ENCODE peak calls at places on chromosomes 12 and 14, in five cellular contexts. One of them, this sample, is unnamed.

GRCh38 chr12:848519-849191 is 96.3 kb downstream of the WNK1 start:
- DNase-seq in cardiac fibroblast: peak; percentile 72
- DNase-seq in fibroblast of mammary gland: peak; percentile 41
- DNase-seq in hippocampal formation: no peak
- DNase-seq in M059J: peak; percentile 5
- DNase-seq in this sample: no peak

GRCh38 chr12:101939856-101940265 is 62.5 kb downstream of the DRAM1 start:
- DNase-seq in cardiac fibroblast: peak; percentile 85
- DNase-seq in fibroblast of mammary gland: peak; percentile 81
- DNase-seq in hippocampal formation: peak; percentile 12
- DNase-seq in M059J: peak; percentile 66
- DNase-seq in this sample: no peak

GRCh38 chr14:102854397-102854703 is 68.1 kb upstream of the AMN start:
- DNase-seq in cardiac fibroblast: no peak
- DNase-seq in fibroblast of mammary gland: no peak
- DNase-seq in hippocampal formation: no peak
- DNase-seq in M059J: no peak
- DNase-seq in this sample: no peak

GRCh38 chr14:52351561-52352491 is 37.7 kb downstream of the PTGER2 start:
- DNase-seq in cardiac fibroblast: peak; percentile 67
- DNase-seq in fibroblast of mammary gland: peak; percentile 87
- DNase-seq in hippocampal formation: no peak
- DNase-seq in M059J: peak; percentile 86
- DNase-seq in this sample: no peak

GRCh38 chr12:9002335-9002734 is 13.0 kb downstream of the KLRG1 start:
- DNase-seq in cardiac fibroblast: no peak
- DNase-seq in fibroblast of mammary gland: no peak
- DNase-seq in hippocampal formation: no peak
- DNase-seq in M059J: no peak
- DNase-seq in this sample: no peak

GRCh38 chr14:87745507-87746118 is 247.4 kb downstream of the GALC start:
- DNase-seq in cardiac fibroblast: peak; percentile 42
- DNase-seq in fibroblast of mammary gland: peak; percentile 53
- DNase-seq in hippocampal formation: no peak
- DNase-seq in M059J: no peak
- DNase-seq in this sample: no peak

GRCh38 chr12:62372134-62372533 is 94.5 kb upstream of the MON2 start:
- DNase-seq in cardiac fibroblast: no peak
- DNase-seq in fibroblast of mammary gland: no peak
- DNase-seq in hippocampal formation: no peak
- DNase-seq in M059J: no peak
- DNase-seq in this sample: no peak

GRCh38 chr14:36091096-36091495 is 85.4 kb downstream of the PTCSC3 start:
- DNase-seq in cardiac fibroblast: peak; percentile 25
- DNase-seq in fibroblast of mammary gland: peak; percentile 96
- DNase-seq in hippocampal formation: no peak
- DNase-seq in M059J: peak; percentile 90
- DNase-seq in this sample: no peak

GRCh38 chr12:47838286-47838931 is 18.7 kb upstream of the HDAC7 start:
- DNase-seq in cardiac fibroblast: peak; percentile 60
- DNase-seq in fibroblast of mammary gland: peak; percentile 56
- DNase-seq in hippocampal formation: peak; percentile 46
- DNase-seq in M059J: peak; percentile 28
- DNase-seq in this sample: no peak

GRCh38 chr14:35965425-35965824 is 139.3 kb downstream of the BRMS1L start:
- DNase-seq in cardiac fibroblast: no peak
- DNase-seq in fibroblast of mammary gland: no peak
- DNase-seq in hippocampal formation: no peak
- DNase-seq in M059J: no peak
- DNase-seq in this sample: no peak

GRCh38 chr12:23555180-23555784 is 394.2 kb downstream of the SOX5 start:
- DNase-seq in cardiac fibroblast: no peak
- DNase-seq in fibroblast of mammary gland: no peak
- DNase-seq in hippocampal formation: no peak
- DNase-seq in M059J: no peak
- DNase-seq in this sample: no peak

GRCh38 chr14:91185721-91186120 is 58.8 kb downstream of the GPR68 start:
- DNase-seq in cardiac fibroblast: peak; percentile 47
- DNase-seq in fibroblast of mammary gland: peak; percentile 77
- DNase-seq in hippocampal formation: no peak
- DNase-seq in M059J: no peak
- DNase-seq in this sample: no peak

GRCh38 chr12:4174417-4174816 is 99.1 kb upstream of the CCND2 start:
- DNase-seq in cardiac fibroblast: no peak
- DNase-seq in fibroblast of mammary gland: no peak
- DNase-seq in hippocampal formation: peak; percentile 3
- DNase-seq in M059J: no peak
- DNase-seq in this sample: no peak

GRCh38 chr14:74599946-74600345 is 12.1 kb downstream of the LTBP2 start:
- DNase-seq in cardiac fibroblast: no peak
- DNase-seq in fibroblast of mammary gland: no peak
- DNase-seq in hippocampal formation: no peak
- DNase-seq in M059J: no peak
- DNase-seq in this sample: no peak

GRCh38 chr12:117552971-117553370 is 191.5 kb upstream of the NOS1 start:
- DNase-seq in cardiac fibroblast: no peak
- DNase-seq in fibroblast of mammary gland: peak; percentile 1
- DNase-seq in hippocampal formation: no peak
- DNase-seq in M059J: peak; percentile 6
- DNase-seq in this sample: no peak

GRCh38 chr12:106123551-106123991 is 15.2 kb downstream of the NUAK1 start:
- DNase-seq in cardiac fibroblast: peak; percentile 33
- DNase-seq in fibroblast of mammary gland: no peak
- DNase-seq in hippocampal formation: no peak
- DNase-seq in M059J: peak; percentile 51
- DNase-seq in this sample: no peak

GRCh38 chr14:20857630-20858261 is 33.4 kb upstream of the RNASE3 start:
- DNase-seq in cardiac fibroblast: peak; percentile 65
- DNase-seq in fibroblast of mammary gland: peak; percentile 45
- DNase-seq in hippocampal formation: peak; percentile 69
- DNase-seq in M059J: peak; percentile 45
- DNase-seq in this sample: peak; percentile 24

GRCh38 chr12:100128509-100128908 is 14.2 kb downstream of the BLTP3B start:
- DNase-seq in cardiac fibroblast: peak; percentile 73
- DNase-seq in fibroblast of mammary gland: peak; percentile 72
- DNase-seq in hippocampal formation: peak; percentile 1
- DNase-seq in M059J: peak; percentile 54
- DNase-seq in this sample: no peak

GRCh38 chr12:75815756-75816155 is 215.8 kb downstream of the PHLDA1 start:
- DNase-seq in cardiac fibroblast: peak; percentile 48
- DNase-seq in fibroblast of mammary gland: peak; percentile 49
- DNase-seq in hippocampal formation: no peak
- DNase-seq in M059J: peak; percentile 62
- DNase-seq in this sample: no peak

GRCh38 chr12:72511906-72512305 is 239.7 kb downstream of the TRHDE start:
- DNase-seq in cardiac fibroblast: peak; percentile 4
- DNase-seq in fibroblast of mammary gland: peak; percentile 5
- DNase-seq in hippocampal formation: no peak
- DNase-seq in M059J: peak; percentile 62
- DNase-seq in this sample: no peak

GRCh38 chr14:53845813-53846693 is 110.6 kb downstream of the BMP4 start:
- DNase-seq in cardiac fibroblast: peak; percentile 26
- DNase-seq in fibroblast of mammary gland: no peak
- DNase-seq in hippocampal formation: no peak
- DNase-seq in M059J: no peak
- DNase-seq in this sample: no peak

GRCh38 chr12:78559441-78559840 is 305.1 kb upstream of the SYT1 start:
- DNase-seq in cardiac fibroblast: no peak
- DNase-seq in fibroblast of mammary gland: no peak
- DNase-seq in hippocampal formation: no peak
- DNase-seq in M059J: peak; percentile 23
- DNase-seq in this sample: no peak

GRCh38 chr12:45388545-45388944 is 172.7 kb downstream of the ANO6 start:
- DNase-seq in cardiac fibroblast: peak; percentile 70
- DNase-seq in fibroblast of mammary gland: peak; percentile 60
- DNase-seq in hippocampal formation: no peak
- DNase-seq in M059J: peak; percentile 40
- DNase-seq in this sample: no peak

GRCh38 chr12:4196805-4197420 is 76.6 kb upstream of the CCND2 start:
- DNase-seq in cardiac fibroblast: no peak
- DNase-seq in fibroblast of mammary gland: no peak
- DNase-seq in hippocampal formation: no peak
- DNase-seq in M059J: no peak
- DNase-seq in this sample: no peak

GRCh38 chr14:37369446-37369845 is 171.7 kb downstream of the MIPOL1 start:
- DNase-seq in cardiac fibroblast: no peak
- DNase-seq in fibroblast of mammary gland: no peak
- DNase-seq in hippocampal formation: no peak
- DNase-seq in M059J: no peak
- DNase-seq in this sample: no peak

GRCh38 chr12:109114644-109115043 is 1.7 kb upstream of the ACACB start:
- DNase-seq in cardiac fibroblast: no peak
- DNase-seq in fibroblast of mammary gland: no peak
- DNase-seq in hippocampal formation: no peak
- DNase-seq in M059J: no peak
- DNase-seq in this sample: no peak

GRCh38 chr14:50389668-50390441 is 6.8 kb downstream of the CDKL1 start:
- DNase-seq in cardiac fibroblast: no peak
- DNase-seq in fibroblast of mammary gland: no peak
- DNase-seq in hippocampal formation: no peak
- DNase-seq in M059J: no peak
- DNase-seq in this sample: no peak

GRCh38 chr14:68794856-68795601 is 2.2 kb upstream of the ZFP36L1 start:
- DNase-seq in cardiac fibroblast: peak; percentile 93
- DNase-seq in fibroblast of mammary gland: peak; percentile 96
- DNase-seq in hippocampal formation: peak; percentile 52
- DNase-seq in M059J: peak; percentile 91
- DNase-seq in this sample: no peak

GRCh38 chr14:29926701-29927595 is 699 bp downstream of the PRKD1 start:
- DNase-seq in cardiac fibroblast: peak; percentile 49
- DNase-seq in fibroblast of mammary gland: peak; percentile 38
- DNase-seq in hippocampal formation: peak; percentile 57
- DNase-seq in M059J: peak; percentile 65
- DNase-seq in this sample: peak; percentile 7

GRCh38 chr12:4985820-4986219 is 57.9 kb upstream of the KCNA5 start:
- DNase-seq in cardiac fibroblast: no peak
- DNase-seq in fibroblast of mammary gland: no peak
- DNase-seq in hippocampal formation: no peak
- DNase-seq in M059J: no peak
- DNase-seq in this sample: no peak

GRCh38 chr12:104886418-104887401 is 71.4 kb downstream of the SLC41A2 start:
- DNase-seq in cardiac fibroblast: peak; percentile 77
- DNase-seq in fibroblast of mammary gland: peak; percentile 89
- DNase-seq in hippocampal formation: no peak
- DNase-seq in M059J: peak; percentile 10
- DNase-seq in this sample: no peak

GRCh38 chr12:124867389-124867930 is 3.8 kb upstream of the SCARB1 start:
- DNase-seq in cardiac fibroblast: peak; percentile 69
- DNase-seq in fibroblast of mammary gland: peak; percentile 69
- DNase-seq in hippocampal formation: no peak
- DNase-seq in M059J: peak; percentile 77
- DNase-seq in this sample: no peak